ENCODE peak calls at places on chromosomes 2 and 18, in ten cellular contexts. D is NCI-H1105, B is GM04503, I is NCI-H345, N is substantia nigra, H is NCI-H2029 treated with DMSO at 0.1 percent for 48 hours, T is sigmoid colon, X is putamen, M is adrenal gland, Z is amniotic epithelial cell. C is an unnamed sample.

GRCh38 chr2:237727363-237727762 is 71.2 kb upstream of the RBM44 start:
- DNase-seq in D (no peak), B (no peak), I (no peak), N (no peak), H (no peak), T (peak), X (no peak), M (no peak), Z (no peak), C (peak)

GRCh38 chr18:35703043-35703688 is 121.6 kb downstream of the GALNT1 start:
- DNase-seq in D (no peak), B (no peak), I (no peak), N (no peak), H (no peak), T (no peak), X (no peak), M (no peak), Z (peak), C (no peak)

GRCh38 chr2:163465440-163465839 is 270.4 kb downstream of the FIGN start:
- DNase-seq in D (peak), B (no peak), I (no peak), N (no peak), H (no peak), T (no peak), X (no peak), M (no peak), Z (peak), C (no peak)

GRCh38 chr18:41845563-41845962 is 109.5 kb upstream of the PIK3C3 start:
- DNase-seq in D (no peak), B (no peak), I (no peak), N (no peak), H (no peak), T (no peak), X (no peak), M (no peak), Z (no peak), C (no peak)

GRCh38 chr2:199455533-199456382 is 2.0 kb downstream of the SATB2 start:
- DNase-seq in D (peak), B (no peak), I (peak), N (no peak), H (peak), T (peak), X (no peak), M (no peak), Z (no peak), C (peak)

GRCh38 chr2:32849456-32850194 is 97.1 kb upstream of the LTBP1 start:
- DNase-seq in D (no peak), B (no peak), I (no peak), N (no peak), H (no peak), T (no peak), X (no peak), M (no peak), Z (no peak), C (no peak)

GRCh38 chr2:10405441-10405840 is 42.7 kb downstream of the ODC1 start:
- DNase-seq in D (no peak), B (peak), I (no peak), N (no peak), H (no peak), T (peak), X (no peak), M (peak), Z (peak), C (peak)

GRCh38 chr18:76715012-76715608 is 107.2 kb upstream of the ZNF236 start:
- DNase-seq in D (no peak), B (no peak), I (no peak), N (no peak), H (no peak), T (no peak), X (no peak), M (no peak), Z (no peak), C (no peak)

GRCh38 chr2:240791821-240792657 is 28.0 kb downstream of the KIF1A start:
- DNase-seq in D (no peak), B (no peak), I (no peak), N (no peak), H (no peak), T (peak), X (peak), M (no peak), Z (no peak), C (no peak)

GRCh38 chr2:58574873-58575272 is 333.7 kb upstream of the FANCL start:
- DNase-seq in D (no peak), B (no peak), I (no peak), N (no peak), H (no peak), T (no peak), X (no peak), M (no peak), Z (no peak), C (no peak)

GRCh38 chr2:96816836-96817702 is 1.0 kb downstream of the CNNM3 start:
- DNase-seq in D (no peak), B (no peak), I (peak), N (no peak), H (no peak), T (no peak), X (no peak), M (no peak), Z (peak), C (no peak)

GRCh38 chr2:197759625-197760292 is 25.4 kb downstream of the BOLL start:
- DNase-seq in D (no peak), B (no peak), I (no peak), N (no peak), H (no peak), T (no peak), X (no peak), M (no peak), Z (no peak), C (no peak)

GRCh38 chr2:1675633-1676032 is 68.7 kb downstream of the PXDN start:
- DNase-seq in D (no peak), B (peak), I (no peak), N (no peak), H (no peak), T (peak), X (no peak), M (no peak), Z (peak), C (peak)

GRCh38 chr2:220053919-220054318 is 426.5 kb downstream of the SLC4A3 start:
- DNase-seq in D (no peak), B (no peak), I (no peak), N (no peak), H (no peak), T (no peak), X (no peak), M (no peak), Z (peak), C (no peak)

GRCh38 chr2:165008916-165009315 is 53.6 kb upstream of the SLC38A11 start:
- DNase-seq in D (no peak), B (no peak), I (no peak), N (no peak), H (no peak), T (no peak), X (peak), M (no peak), Z (peak), C (no peak)

GRCh38 chr2:174342600-174343342 is 8.0 kb downstream of the SP9 start:
- DNase-seq in D (peak), B (no peak), I (peak), N (no peak), H (no peak), T (no peak), X (no peak), M (no peak), Z (no peak), C (no peak)

GRCh38 chr2:66457545-66457944 is 22.6 kb downstream of the MEIS1 start:
- DNase-seq in D (no peak), B (no peak), I (peak), N (no peak), H (no peak), T (no peak), X (no peak), M (no peak), Z (no peak), C (no peak)

GRCh38 chr2:10398496-10398895 is 49.6 kb downstream of the ODC1 start:
- DNase-seq in D (no peak), B (no peak), I (no peak), N (no peak), H (no peak), T (peak), X (no peak), M (no peak), Z (no peak), C (no peak)

GRCh38 chr2:5696351-5696740 is 4.2 kb downstream of the SOX11 start:
- DNase-seq in D (peak), B (no peak), I (peak), N (no peak), H (no peak), T (no peak), X (no peak), M (no peak), Z (peak), C (peak)

GRCh38 chr2:240990266-240990529 is 8.2 kb upstream of the SNED1 start:
- DNase-seq in D (no peak), B (no peak), I (no peak), N (no peak), H (no peak), T (no peak), X (no peak), M (no peak), Z (no peak), C (no peak)

GRCh38 chr2:151862688-151863087 is 34.5 kb upstream of the ARL5A start:
- DNase-seq in D (no peak), B (no peak), I (peak), N (no peak), H (peak), T (no peak), X (no peak), M (no peak), Z (no peak), C (no peak)

GRCh38 chr18:32772580-32773186 is at the start of gene KLHL14:
- DNase-seq in D (no peak), B (no peak), I (peak), N (no peak), H (no peak), T (no peak), X (no peak), M (no peak), Z (no peak), C (no peak)

GRCh38 chr2:239882781-239883180 is 142.4 kb downstream of the NDUFA10 start:
- DNase-seq in D (no peak), B (no peak), I (no peak), N (no peak), H (no peak), T (no peak), X (no peak), M (no peak), Z (no peak), C (no peak)

GRCh38 chr2:216799873-216800421 is 59.9 kb downstream of the TNP1 start:
- DNase-seq in D (no peak), B (peak), I (no peak), N (no peak), H (no peak), T (peak), X (no peak), M (peak), Z (peak), C (peak)

GRCh38 chr2:197258580-197258979 is 52.0 kb downstream of the ANKRD44 start:
- DNase-seq in D (no peak), B (peak), I (no peak), N (no peak), H (no peak), T (no peak), X (no peak), M (no peak), Z (peak), C (no peak)

GRCh38 chr18:60047556-60047955 is 147.8 kb downstream of the PMAIP1 start:
- DNase-seq in D (no peak), B (no peak), I (no peak), N (no peak), H (no peak), T (no peak), X (no peak), M (no peak), Z (no peak), C (no peak)

GRCh38 chr2:9184319-9184807 is 22.2 kb upstream of the ASAP2 start:
- DNase-seq in D (no peak), B (no peak), I (no peak), N (no peak), H (no peak), T (no peak), X (no peak), M (no peak), Z (no peak), C (no peak)

C was measured in MG63.